ENCODE peak calls at places on chromosomes 6 and 20, in seven cellular contexts. U, P, M, E, Z, T and L are unnamed samples.

GRCh38 chr6:149852881-149853280 is 11.3 kb downstream of the LRP11 start:
- DNase-seq in U (no peak), P (no peak), M (no peak), E (no peak), Z (peak), T (no peak), L (no peak)

GRCh38 chr6:156379946-156380707 is 397.1 kb upstream of the ARID1B start:
- DNase-seq in U (peak), P (no peak), M (no peak), E (no peak), Z (peak), T (peak), L (peak)

GRCh38 chr20:47300071-47300470 is 56.4 kb downstream of the ZMYND8 start:
- DNase-seq in U (peak), P (no peak), M (no peak), E (no peak), Z (peak), T (no peak), L (no peak)

GRCh38 chr6:163580311-163581030 is 166.0 kb downstream of the QKI start:
- DNase-seq in U (no peak), P (no peak), M (no peak), E (no peak), Z (no peak), T (no peak), L (no peak)

GRCh38 chr20:15063077-15063476 is 725.7 kb upstream of the FLRT3 start:
- DNase-seq in U (no peak), P (no peak), M (no peak), E (no peak), Z (no peak), T (no peak), L (no peak)

GRCh38 chr20:36180323-36180722 is 25.8 kb downstream of the EPB41L1 start:
- DNase-seq in U (no peak), P (no peak), M (no peak), E (no peak), Z (no peak), T (no peak), L (no peak)

GRCh38 chr6:108927927-108928326 is 79.7 kb downstream of the ARMC2 start:
- DNase-seq in U (no peak), P (no peak), M (no peak), E (peak), Z (peak), T (no peak), L (no peak)

GRCh38 chr20:61169870-61170269 is 82.2 kb upstream of the CDH4 start:
- DNase-seq in U (no peak), P (no peak), M (no peak), E (no peak), Z (no peak), T (no peak), L (no peak)

GRCh38 chr20:61758556-61759200 is 307.0 kb downstream of the TAF4 start:
- DNase-seq in U (no peak), P (no peak), M (peak), E (no peak), Z (no peak), T (no peak), L (no peak)

GRCh38 chr6:48194596-48195295 is 83.7 kb upstream of the PTCHD4 start:
- DNase-seq in U (no peak), P (no peak), M (no peak), E (no peak), Z (no peak), T (no peak), L (no peak)

GRCh38 chr20:44739952-44740351 is 5.7 kb upstream of the KCNK15 start:
- DNase-seq in U (no peak), P (no peak), M (no peak), E (no peak), Z (no peak), T (no peak), L (no peak)

GRCh38 chr20:24479595-24479994 is 10.2 kb downstream of the SYNDIG1 start:
- DNase-seq in U (no peak), P (no peak), M (no peak), E (no peak), Z (no peak), T (no peak), L (no peak)

GRCh38 chr20:33772439-33772838 is 38.7 kb upstream of the CHMP4B start:
- DNase-seq in U (no peak), P (no peak), M (no peak), E (no peak), Z (no peak), T (no peak), L (no peak)

GRCh38 chr6:141000917-141001316 is 1131.8 kb upstream of the GJE1 start:
- DNase-seq in U (no peak), P (no peak), M (no peak), E (no peak), Z (no peak), T (no peak), L (no peak)

GRCh38 chr6:17032595-17033591 is 69.0 kb upstream of the STMND1 start:
- DNase-seq in U (peak), P (no peak), M (peak), E (peak), Z (peak), T (peak), L (peak)

GRCh38 chr6:108942556-108943492 is 94.6 kb downstream of the ARMC2 start:
- DNase-seq in U (no peak), P (no peak), M (no peak), E (no peak), Z (no peak), T (no peak), L (no peak)

GRCh38 chr6:111620168-111620567 is 14.5 kb upstream of the TRAF3IP2 start:
- DNase-seq in U (no peak), P (no peak), M (no peak), E (no peak), Z (no peak), T (no peak), L (no peak)

GRCh38 chr6:113458368-113459010 is 398.7 kb upstream of the MARCKS start:
- DNase-seq in U (peak), P (no peak), M (no peak), E (no peak), Z (peak), T (no peak), L (no peak)

GRCh38 chr6:144482142-144482541 is 197.0 kb downstream of the UTRN start:
- DNase-seq in U (peak), P (peak), M (peak), E (peak), Z (peak), T (peak), L (no peak)

GRCh38 chr6:11586574-11586973 is 49.0 kb downstream of the TMEM170B start:
- DNase-seq in U (peak), P (no peak), M (no peak), E (no peak), Z (peak), T (peak), L (peak)